ENCODE peak calls at places on chromosomes 13 and 19, in six cellular contexts. S is heart left ventricle; J is left lung; C is right lobe of liver; X is endodermal cell; Q is effector memory CD4-positive, alpha-beta T cell. P is an unnamed sample. For H3K4me1, the result is how much of the 10 kb centered on the place peaks cover.

GRCh38 chr13:59211636-59212035 is 952.1 kb downstream of the DIAPH3 start:
- DNase-seq in X (no peak), Q (no peak), J (no peak), S (no peak), C (no peak), P (no peak)

GRCh38 chr19:1232231-1232637 is 5.6 kb downstream of the CBARP start:
- DNase-seq in J (no peak), X (no peak), S (no peak), C (no peak), Q (no peak), P (no peak)

GRCh38 chr13:45473627-45474026 is 8.9 kb downstream of the COG3 start:
- DNase-seq in S (no peak), X (peak), C (no peak), J (no peak), Q (peak), P (no peak)

GRCh38 chr19:33394006-33394722 is 20.7 kb downstream of the CEBPG start:
- DNase-seq in S (peak), C (peak), Q (no peak), X (no peak), J (peak), P (peak)

GRCh38 chr19:10085641-10086031 is 481 bp upstream of the SHFL start:
- DNase-seq in Q (no peak), J (no peak), S (no peak), X (no peak), C (no peak), P (no peak)

GRCh38 chr13:37618554-37618953 is 20.0 kb upstream of the POSTN start:
- DNase-seq in C (no peak), Q (no peak), J (no peak), X (no peak), S (no peak), P (no peak)

GRCh38 chr13:26558074-26558805 is 757 bp downstream of the WASF3 start:
- DNase-seq in Q (no peak), J (peak), S (no peak), C (no peak), X (peak), P (peak)

GRCh38 chr19:19618384-19619051 is at the start of gene PBX4:
- DNase-seq in S (peak), J (peak), Q (peak), C (peak), X (peak), P (peak)

GRCh38 chr19:45154064-45154827 is 6.5 kb downstream of the NKPD1 start:
- DNase-seq in J (no peak), C (no peak), S (no peak), X (no peak), Q (no peak), P (peak)

GRCh38 chr19:10929402-10929794 is 787 bp downstream of the TIMM29 start:
- DNase-seq in C (no peak), X (no peak), J (peak), Q (no peak), S (no peak), P (no peak)

GRCh38 chr13:111480503-111480902 is 160.1 kb downstream of the TEX29 start:
- DNase-seq in Q (no peak), J (peak), X (no peak), S (no peak), C (no peak), P (no peak)

GRCh38 chr13:80237646-80238045 is 103.3 kb downstream of the SPRY2 start:
- DNase-seq in S (no peak), C (no peak), Q (no peak), X (no peak), J (no peak), P (no peak)

GRCh38 chr13:30745917-30746686 is 10.8 kb downstream of the ALOX5AP start:
- DNase-seq in J (no peak), C (peak), X (no peak), S (no peak), Q (no peak), P (no peak)

GRCh38 chr19:13097331-13098258 is 5.1 kb downstream of the LYL1 start:
- DNase-seq in Q (no peak), J (peak), X (no peak), S (peak), C (peak), P (peak)

GRCh38 chr13:98273824-98274786 is 97.0 kb upstream of the RNF113B start:
- DNase-seq in S (no peak), C (no peak), Q (no peak), J (no peak), X (peak), P (no peak)

GRCh38 chr13:30125422-30126073 is 181.8 kb downstream of the KATNAL1 start:
- DNase-seq in C (no peak), J (no peak), Q (no peak), X (no peak), S (no peak), P (no peak)

GRCh38 chr19:16075430-16076153 is 703 bp upstream of the TPM4 start:
- DNase-seq in C (no peak), Q (no peak), X (peak), S (peak), J (no peak), P (peak)
- H3K4me1 ChIP-seq in C (under half), Q (half or more), X (under half), S (under half), J (under half), P (under half)

GRCh38 chr13:107884564-107884963 is 330.8 kb downstream of the LIG4 start:
- DNase-seq in Q (no peak), S (no peak), X (no peak), J (no peak), C (no peak), P (no peak)

GRCh38 chr13:107881362-107881761 is 334.0 kb downstream of the LIG4 start:
- DNase-seq in S (no peak), J (no peak), C (no peak), X (no peak), Q (no peak), P (no peak)

GRCh38 chr13:107886118-107886517 is 329.2 kb downstream of the LIG4 start:
- DNase-seq in X (no peak), C (no peak), S (no peak), Q (no peak), J (no peak), P (no peak)

GRCh38 chr13:107882708-107883560 is 332.4 kb downstream of the LIG4 start:
- DNase-seq in J (no peak), X (no peak), Q (no peak), C (no peak), S (no peak), P (no peak)

GRCh38 chr13:107883561-107884175 is 331.7 kb downstream of the LIG4 start:
- DNase-seq in S (no peak), J (no peak), Q (no peak), X (no peak), C (no peak), P (no peak)
- H3K4me3 ChIP-seq in S (no peak), J (no peak), Q (no peak), X (no peak), C (no peak), P (no peak)

GRCh38 chr13:77019756-77020155 is 7.2 kb downstream of the FBXL3 start:
- DNase-seq in J (no peak), X (no peak), Q (no peak), C (no peak), S (no peak), P (no peak)
- H3K4me1 ChIP-seq in J (under half), X (under half), Q (under half), C (under half), S (half or more), P (under half)

GRCh38 chr19:18479964-18480723 is 41.7 kb downstream of the ELL start:
- DNase-seq in X (no peak), J (peak), S (peak), C (no peak), Q (no peak), P (peak)
- H3K4me3 ChIP-seq in X (no peak), J (no peak), S (no peak), C (no peak), Q (no peak), P (no peak)

DNA sequence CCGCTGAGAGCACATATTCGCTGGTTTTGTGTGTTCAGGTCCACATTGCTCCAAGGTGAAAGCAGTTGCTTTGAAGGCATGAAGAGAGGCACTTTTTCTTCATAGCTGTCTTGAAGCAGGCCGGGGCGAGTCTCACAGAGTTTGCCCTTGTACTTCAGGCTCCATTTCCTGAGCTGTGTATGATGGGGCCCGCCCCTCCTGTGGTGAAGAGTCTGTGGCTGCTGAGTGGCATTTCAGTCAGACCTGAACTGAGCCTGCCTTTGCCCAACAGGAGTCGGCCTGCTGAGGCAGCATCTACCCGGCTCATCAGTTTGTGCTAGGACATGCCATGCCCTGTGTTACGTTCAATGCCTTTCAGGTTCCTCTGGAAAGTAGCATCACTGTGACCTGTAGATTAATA is 44.4 kb upstream of the C1QTNF9 start:
- DNase-seq in J (peak), C (no peak), Q (peak), X (no peak), S (no peak), P (no peak)
- H3K4me1 ChIP-seq in J (under half), C (under half), Q (half or more), X (under half), S (under half), P (under half)

DNA sequence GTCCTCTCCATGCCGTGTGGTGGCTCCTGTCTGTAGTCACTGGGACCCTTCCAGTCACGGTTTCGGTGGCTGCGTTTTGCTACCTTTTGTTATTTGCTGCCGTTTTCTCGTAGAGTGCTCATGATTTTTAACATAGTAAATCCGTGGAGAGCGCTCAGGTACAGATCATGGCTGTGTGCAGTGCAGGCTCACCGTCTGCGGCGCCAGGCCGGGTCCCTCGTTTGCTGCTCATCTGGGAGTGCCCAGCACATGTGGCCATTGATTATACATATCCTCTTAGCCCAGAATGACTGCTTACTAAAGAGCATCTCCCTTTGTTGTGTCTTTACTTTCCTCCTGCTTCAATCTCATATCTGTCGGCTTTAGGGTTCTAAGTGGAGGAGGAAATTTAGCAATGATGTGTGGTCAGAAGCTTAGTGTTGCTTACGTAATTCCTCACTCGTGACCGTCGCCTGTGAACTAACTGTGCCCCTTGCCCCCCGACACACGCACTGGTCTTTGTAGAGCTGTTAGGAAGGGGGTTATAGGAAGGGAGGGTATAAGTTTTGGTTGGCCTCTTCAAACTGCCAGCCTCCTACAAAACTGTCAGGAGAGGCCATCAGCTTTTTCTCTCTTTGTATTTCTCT is 31.8 kb downstream of the TFDP1 start:
- DNase-seq in S (peak), J (peak), X (no peak), C (peak), Q (no peak), P (peak)
- H3K4me3 ChIP-seq in S (no peak), J (peak), X (no peak), C (no peak), Q (no peak), P (no peak)

P was measured in aorta.